ENCODE peak calls at places on chromosomes 6 and 20, in ten cellular contexts. One of them, this sample, is unnamed.

GRCh38 chr20:18645851-18646250 is 58.0 kb downstream of the DTD1 start:
- DNase-seq in H1: no peak
- DNase-seq in A549: no peak
- DNase-seq in cardiac muscle cell: no peak
- DNase-seq in adrenal gland: peak; percentile 37
- DNase-seq in upper lobe of right lung: no peak
- DNase-seq in mammary epithelial cell: no peak
- DNase-seq in endothelial cell of umbilical vein: no peak
- DNase-seq in esophagus squamous epithelium: no peak
- DNase-seq in caudate nucleus: no peak
- DNase-seq in this sample: no peak

GRCh38 chr20:47252879-47253307 is 103.6 kb downstream of the ZMYND8 start:
- DNase-seq in H1: no peak
- DNase-seq in A549: no peak
- DNase-seq in cardiac muscle cell: no peak
- DNase-seq in adrenal gland: no peak
- DNase-seq in upper lobe of right lung: no peak
- DNase-seq in mammary epithelial cell: no peak
- DNase-seq in endothelial cell of umbilical vein: no peak
- DNase-seq in esophagus squamous epithelium: no peak
- DNase-seq in caudate nucleus: no peak
- DNase-seq in this sample: no peak

GRCh38 chr6:69994251-69994650 is 127.9 kb downstream of the COL19A1 start:
- DNase-seq in H1: no peak
- DNase-seq in A549: no peak
- DNase-seq in cardiac muscle cell: no peak
- DNase-seq in adrenal gland: no peak
- DNase-seq in upper lobe of right lung: no peak
- DNase-seq in mammary epithelial cell: no peak
- DNase-seq in endothelial cell of umbilical vein: no peak
- DNase-seq in esophagus squamous epithelium: no peak
- DNase-seq in caudate nucleus: no peak
- DNase-seq in this sample: no peak

GRCh38 chr6:8888468-8888867 is 453.1 kb upstream of the SLC35B3 start:
- DNase-seq in H1: no peak
- DNase-seq in A549: no peak
- DNase-seq in cardiac muscle cell: no peak
- DNase-seq in adrenal gland: no peak
- DNase-seq in upper lobe of right lung: no peak
- DNase-seq in mammary epithelial cell: no peak
- DNase-seq in endothelial cell of umbilical vein: no peak
- DNase-seq in esophagus squamous epithelium: no peak
- DNase-seq in caudate nucleus: no peak
- DNase-seq in this sample: no peak

GRCh38 chr6:2891768-2892170 is 11.3 kb downstream of the SERPINB9 start:
- DNase-seq in H1: no peak
- DNase-seq in A549: no peak
- DNase-seq in cardiac muscle cell: no peak
- DNase-seq in adrenal gland: no peak
- DNase-seq in upper lobe of right lung: no peak
- DNase-seq in mammary epithelial cell: no peak
- DNase-seq in endothelial cell of umbilical vein: no peak
- DNase-seq in esophagus squamous epithelium: no peak
- DNase-seq in caudate nucleus: no peak
- DNase-seq in this sample: no peak

GRCh38 chr6:36858407-36858981 is 16.1 kb downstream of the PPIL1 start:
- DNase-seq in H1: no peak
- DNase-seq in A549: no peak
- DNase-seq in cardiac muscle cell: peak; percentile 90
- DNase-seq in adrenal gland: peak; percentile 86
- DNase-seq in upper lobe of right lung: no peak
- DNase-seq in mammary epithelial cell: no peak
- DNase-seq in endothelial cell of umbilical vein: no peak
- DNase-seq in esophagus squamous epithelium: no peak
- DNase-seq in caudate nucleus: no peak
- DNase-seq in this sample: peak; percentile 62

GRCh38 chr6:100185615-100186014 is 191.6 kb upstream of the MCHR2 start:
- DNase-seq in H1: no peak
- DNase-seq in A549: no peak
- DNase-seq in cardiac muscle cell: no peak
- DNase-seq in adrenal gland: no peak
- DNase-seq in upper lobe of right lung: no peak
- DNase-seq in mammary epithelial cell: no peak
- DNase-seq in endothelial cell of umbilical vein: no peak
- DNase-seq in esophagus squamous epithelium: no peak
- DNase-seq in caudate nucleus: no peak
- DNase-seq in this sample: no peak

GRCh38 chr20:10316582-10316981 is 98.0 kb downstream of the SNAP25 start:
- DNase-seq in H1: no peak
- DNase-seq in A549: no peak
- DNase-seq in cardiac muscle cell: no peak
- DNase-seq in adrenal gland: peak; percentile 48
- DNase-seq in upper lobe of right lung: no peak
- DNase-seq in mammary epithelial cell: no peak
- DNase-seq in endothelial cell of umbilical vein: peak; percentile 35
- DNase-seq in esophagus squamous epithelium: no peak
- DNase-seq in caudate nucleus: no peak
- DNase-seq in this sample: no peak

GRCh38 chr6:47298475-47298874 is 11.2 kb downstream of the TNFRSF21 start:
- DNase-seq in H1: no peak
- DNase-seq in A549: no peak
- DNase-seq in cardiac muscle cell: no peak
- DNase-seq in adrenal gland: no peak
- DNase-seq in upper lobe of right lung: no peak
- DNase-seq in mammary epithelial cell: no peak
- DNase-seq in endothelial cell of umbilical vein: no peak
- DNase-seq in esophagus squamous epithelium: no peak
- DNase-seq in caudate nucleus: no peak
- DNase-seq in this sample: no peak

GRCh38 chr20:32348207-32348606 is 9.9 kb upstream of the ASXL1 start:
- DNase-seq in H1: no peak
- DNase-seq in A549: no peak
- DNase-seq in cardiac muscle cell: no peak
- DNase-seq in adrenal gland: no peak
- DNase-seq in upper lobe of right lung: no peak
- DNase-seq in mammary epithelial cell: no peak
- DNase-seq in endothelial cell of umbilical vein: no peak
- DNase-seq in esophagus squamous epithelium: no peak
- DNase-seq in caudate nucleus: no peak
- DNase-seq in this sample: no peak

GRCh38 chr6:7617954-7618764 is 28.2 kb downstream of the SNRNP48 start:
- DNase-seq in H1: no peak
- DNase-seq in A549: no peak
- DNase-seq in cardiac muscle cell: peak; percentile 94
- DNase-seq in adrenal gland: peak; percentile 74
- DNase-seq in upper lobe of right lung: peak; percentile 73
- DNase-seq in mammary epithelial cell: peak; percentile 98
- DNase-seq in endothelial cell of umbilical vein: no peak
- DNase-seq in esophagus squamous epithelium: no peak
- DNase-seq in caudate nucleus: no peak
- DNase-seq in this sample: peak; percentile 72

GRCh38 chr6:135149376-135149775 is 31.7 kb upstream of the MYB start:
- DNase-seq in H1: no peak
- DNase-seq in A549: no peak
- DNase-seq in cardiac muscle cell: no peak
- DNase-seq in adrenal gland: no peak
- DNase-seq in upper lobe of right lung: no peak
- DNase-seq in mammary epithelial cell: no peak
- DNase-seq in endothelial cell of umbilical vein: no peak
- DNase-seq in esophagus squamous epithelium: no peak
- DNase-seq in caudate nucleus: no peak
- DNase-seq in this sample: no peak

GRCh38 chr6:158031191-158031444 is 49.5 kb downstream of the SYNJ2 start:
- DNase-seq in H1: no peak
- DNase-seq in A549: no peak
- DNase-seq in cardiac muscle cell: no peak
- DNase-seq in adrenal gland: no peak
- DNase-seq in upper lobe of right lung: no peak
- DNase-seq in mammary epithelial cell: no peak
- DNase-seq in endothelial cell of umbilical vein: no peak
- DNase-seq in esophagus squamous epithelium: no peak
- DNase-seq in caudate nucleus: no peak
- DNase-seq in this sample: no peak
- H3K27ac ChIP-seq in H1: no peak overlapping the region
- H3K27ac ChIP-seq in A549: peak overlapping the region; percentile 92
- H3K27ac ChIP-seq in cardiac muscle cell: no peak overlapping the region
- H3K27ac ChIP-seq in adrenal gland: no peak overlapping the region
- H3K27ac ChIP-seq in upper lobe of right lung: peak overlapping the region; percentile 24
- H3K27ac ChIP-seq in mammary epithelial cell: peak overlapping the region; percentile 5
- H3K27ac ChIP-seq in endothelial cell of umbilical vein: peak overlapping the region; percentile 78
- H3K27ac ChIP-seq in esophagus squamous epithelium: peak overlapping the region; percentile 70
- H3K27ac ChIP-seq in caudate nucleus: peak overlapping the region; percentile 77
- H3K27ac ChIP-seq in this sample: peak overlapping the region; percentile 68

DNA sequence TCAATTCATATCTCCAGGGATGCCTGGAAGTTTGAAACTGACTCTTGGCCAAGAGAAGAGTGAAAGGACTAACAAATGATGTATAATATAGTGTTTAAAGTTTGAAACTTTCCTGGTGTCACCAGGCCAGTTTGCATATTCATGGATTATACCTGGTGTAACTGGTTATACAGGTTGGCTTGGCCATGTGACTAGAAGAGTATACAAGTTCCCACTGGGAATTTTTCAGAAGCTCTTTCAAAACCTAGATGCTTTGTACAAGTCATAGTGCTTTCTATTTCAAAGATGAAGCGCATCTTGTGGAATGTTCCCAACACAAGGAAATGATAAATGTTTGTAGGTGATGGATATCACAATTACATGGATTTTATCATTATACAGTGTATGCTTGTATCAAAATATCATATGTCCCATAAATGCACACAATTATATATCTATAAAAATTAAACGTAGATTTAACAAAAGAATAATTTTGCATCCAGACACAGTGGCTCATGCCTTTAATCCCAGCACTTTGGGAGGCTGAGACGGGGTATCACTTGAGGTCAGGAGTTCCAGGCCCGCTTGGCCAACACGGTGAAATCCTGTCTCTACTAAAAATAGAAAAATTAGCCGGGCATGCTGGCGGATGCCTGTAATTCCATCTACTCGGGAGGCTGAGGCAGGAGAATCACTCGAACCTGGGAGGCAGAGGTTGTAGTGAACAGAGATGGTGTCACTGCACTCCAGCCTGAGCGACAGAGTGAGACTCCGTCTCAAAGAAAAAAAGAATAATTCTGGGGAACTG is 1420.2 kb downstream of the GRIK2 start:
- DNase-seq in H1: no peak
- DNase-seq in A549: no peak
- DNase-seq in cardiac muscle cell: no peak
- DNase-seq in adrenal gland: no peak
- DNase-seq in upper lobe of right lung: no peak
- DNase-seq in mammary epithelial cell: peak; percentile 1
- DNase-seq in endothelial cell of umbilical vein: no peak
- DNase-seq in esophagus squamous epithelium: no peak
- DNase-seq in caudate nucleus: no peak
- DNase-seq in this sample: no peak
- H3K27ac ChIP-seq in H1: no peak overlapping the region
- H3K27ac ChIP-seq in A549: no peak overlapping the region
- H3K27ac ChIP-seq in cardiac muscle cell: no peak overlapping the region
- H3K27ac ChIP-seq in adrenal gland: no peak overlapping the region
- H3K27ac ChIP-seq in upper lobe of right lung: no peak overlapping the region
- H3K27ac ChIP-seq in mammary epithelial cell: no peak overlapping the region
- H3K27ac ChIP-seq in endothelial cell of umbilical vein: no peak overlapping the region
- H3K27ac ChIP-seq in esophagus squamous epithelium: no peak overlapping the region
- H3K27ac ChIP-seq in caudate nucleus: no peak overlapping the region
- H3K27ac ChIP-seq in this sample: no peak overlapping the region

GRCh38 chr6:105596284-105596755 is 193.4 kb upstream of the PREP start:
- DNase-seq in H1: no peak
- DNase-seq in A549: peak; percentile 50
- DNase-seq in cardiac muscle cell: peak; percentile 81
- DNase-seq in adrenal gland: no peak
- DNase-seq in upper lobe of right lung: no peak
- DNase-seq in mammary epithelial cell: peak; percentile 98
- DNase-seq in endothelial cell of umbilical vein: no peak
- DNase-seq in esophagus squamous epithelium: no peak
- DNase-seq in caudate nucleus: no peak
- DNase-seq in this sample: no peak

GRCh38 chr6:105594272-105594671 is 191.4 kb upstream of the PREP start:
- DNase-seq in H1: no peak
- DNase-seq in A549: no peak
- DNase-seq in cardiac muscle cell: no peak
- DNase-seq in adrenal gland: no peak
- DNase-seq in upper lobe of right lung: no peak
- DNase-seq in mammary epithelial cell: no peak
- DNase-seq in endothelial cell of umbilical vein: no peak
- DNase-seq in esophagus squamous epithelium: no peak
- DNase-seq in caudate nucleus: no peak
- DNase-seq in this sample: no peak

GRCh38 chr6:105594821-105595220 is 191.9 kb upstream of the PREP start:
- DNase-seq in H1: no peak
- DNase-seq in A549: no peak
- DNase-seq in cardiac muscle cell: no peak
- DNase-seq in adrenal gland: no peak
- DNase-seq in upper lobe of right lung: no peak
- DNase-seq in mammary epithelial cell: peak; percentile 30
- DNase-seq in endothelial cell of umbilical vein: no peak
- DNase-seq in esophagus squamous epithelium: no peak
- DNase-seq in caudate nucleus: no peak
- DNase-seq in this sample: no peak

GRCh38 chr6:105593805-105594231 is 190.9 kb upstream of the PREP start:
- DNase-seq in H1: no peak
- DNase-seq in A549: no peak
- DNase-seq in cardiac muscle cell: no peak
- DNase-seq in adrenal gland: no peak
- DNase-seq in upper lobe of right lung: no peak
- DNase-seq in mammary epithelial cell: no peak
- DNase-seq in endothelial cell of umbilical vein: no peak
- DNase-seq in esophagus squamous epithelium: no peak
- DNase-seq in caudate nucleus: no peak
- DNase-seq in this sample: no peak

GRCh38 chr6:105595829-105596228 is 192.9 kb upstream of the PREP start:
- DNase-seq in H1: no peak
- DNase-seq in A549: no peak
- DNase-seq in cardiac muscle cell: no peak
- DNase-seq in adrenal gland: no peak
- DNase-seq in upper lobe of right lung: no peak
- DNase-seq in mammary epithelial cell: no peak
- DNase-seq in endothelial cell of umbilical vein: no peak
- DNase-seq in esophagus squamous epithelium: no peak
- DNase-seq in caudate nucleus: no peak
- DNase-seq in this sample: no peak
- H3K27ac ChIP-seq in H1: no peak overlapping the region
- H3K27ac ChIP-seq in A549: peak overlapping the region; percentile 98
- H3K27ac ChIP-seq in cardiac muscle cell: no peak overlapping the region
- H3K27ac ChIP-seq in adrenal gland: no peak overlapping the region
- H3K27ac ChIP-seq in upper lobe of right lung: no peak overlapping the region
- H3K27ac ChIP-seq in mammary epithelial cell: peak overlapping the region; percentile 99
- H3K27ac ChIP-seq in endothelial cell of umbilical vein: no peak overlapping the region
- H3K27ac ChIP-seq in esophagus squamous epithelium: no peak overlapping the region
- H3K27ac ChIP-seq in caudate nucleus: no peak overlapping the region
- H3K27ac ChIP-seq in this sample: no peak overlapping the region

DNA sequence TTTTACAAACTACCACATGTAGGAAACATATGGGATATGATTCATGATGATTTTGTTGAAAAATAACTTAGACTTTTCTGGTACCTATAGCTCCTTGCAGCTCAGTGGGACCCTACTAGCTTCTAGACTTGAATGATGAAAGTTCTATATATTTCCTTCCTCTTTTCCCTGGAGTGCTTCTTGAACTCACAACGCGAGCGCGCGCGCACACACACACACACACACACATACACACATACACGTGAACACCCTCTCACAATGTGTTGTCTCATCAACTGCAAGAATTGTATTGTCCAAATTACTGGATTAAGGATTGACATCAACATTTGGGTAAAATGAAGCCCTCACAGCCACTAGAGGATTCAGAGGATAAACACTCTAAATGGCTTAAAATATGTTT is 61.9 kb downstream of the TOX2 start:
- DNase-seq in H1: no peak
- DNase-seq in A549: no peak
- DNase-seq in cardiac muscle cell: no peak
- DNase-seq in adrenal gland: no peak
- DNase-seq in upper lobe of right lung: no peak
- DNase-seq in mammary epithelial cell: no peak
- DNase-seq in endothelial cell of umbilical vein: no peak
- DNase-seq in esophagus squamous epithelium: no peak
- DNase-seq in caudate nucleus: no peak
- DNase-seq in this sample: no peak
- H3K27ac ChIP-seq in H1: no peak overlapping the region
- H3K27ac ChIP-seq in A549: peak overlapping the region; percentile 84
- H3K27ac ChIP-seq in cardiac muscle cell: no peak overlapping the region
- H3K27ac ChIP-seq in adrenal gland: no peak overlapping the region
- H3K27ac ChIP-seq in upper lobe of right lung: no peak overlapping the region
- H3K27ac ChIP-seq in mammary epithelial cell: no peak overlapping the region
- H3K27ac ChIP-seq in endothelial cell of umbilical vein: no peak overlapping the region
- H3K27ac ChIP-seq in esophagus squamous epithelium: no peak overlapping the region
- H3K27ac ChIP-seq in caudate nucleus: no peak overlapping the region
- H3K27ac ChIP-seq in this sample: no peak overlapping the region